ENCODE peak calls at places on chromosome 19, in four cellular contexts. N is H1, L is IMR-90, Z is mesendoderm. Q is an unnamed sample.

GRCh38 chr19:43561144-43561970 is 14.0 kb downstream of the XRCC1 start:
- DNase-seq in N (no peak), L (no peak), Z (no peak), Q (no peak)

GRCh38 chr19:57210381-57210780 is 19.1 kb downstream of the ZNF264 start:
- DNase-seq in N (no peak), L (no peak), Z (no peak), Q (no peak)

GRCh38 chr19:8158411-8159074 is 9.2 kb upstream of the FBN3 start:
- DNase-seq in N (no peak), L (peak), Z (peak), Q (peak)

GRCh38 chr19:33638167-33639033 is 16.6 kb downstream of the CHST8 start:
- DNase-seq in N (peak), L (no peak), Z (no peak), Q (peak)

GRCh38 chr19:54653181-54653809 is 9.5 kb upstream of the LILRB4 start:
- DNase-seq in N (no peak), L (peak), Z (peak), Q (no peak)

GRCh38 chr19:16018106-16018755 is 58.1 kb upstream of the TPM4 start:
- DNase-seq in N (no peak), L (no peak), Z (no peak), Q (no peak)

GRCh38 chr19:18637644-18638630 is 1.1 kb downstream of the KLHL26 start:
- DNase-seq in N (no peak), L (no peak), Z (no peak), Q (no peak)

GRCh38 chr19:50261446-50261970 is 58.1 kb downstream of the MYH14 start:
- DNase-seq in N (no peak), L (no peak), Z (no peak), Q (no peak)

GRCh38 chr19:47380559-47380958 is 31.4 kb downstream of the DHX34 start:
- DNase-seq in N (no peak), L (no peak), Z (no peak), Q (no peak)

GRCh38 chr19:42086770-42087550 is 11.0 kb downstream of the ZNF574 start:
- DNase-seq in N (no peak), L (no peak), Z (no peak), Q (no peak)

GRCh38 chr19:46772170-46773017 is 16.0 kb downstream of the SLC1A5 start:
- DNase-seq in N (no peak), L (no peak), Z (no peak), Q (no peak)

GRCh38 chr19:42445948-42446347 is 3.2 kb upstream of the CXCL17 start:
- DNase-seq in N (no peak), L (no peak), Z (no peak), Q (no peak)

GRCh38 chr19:1767464-1767933 is 14.2 kb downstream of the ONECUT3 start:
- DNase-seq in N (no peak), L (no peak), Z (no peak), Q (no peak)

GRCh38 chr19:8367327-8368001 is 3.5 kb downstream of the ANGPTL4 start:
- DNase-seq in N (peak), L (peak), Z (peak), Q (peak)

GRCh38 chr19:38134538-38135149 is 89.4 kb downstream of the DPF1 start:
- DNase-seq in N (no peak), L (peak), Z (peak), Q (peak)

GRCh38 chr19:369256-369655 is 24.7 kb upstream of the MIER2 start:
- DNase-seq in N (no peak), L (no peak), Z (no peak), Q (no peak)

GRCh38 chr19:16886305-16886880 is 2.4 kb upstream of the F2RL3 start:
- DNase-seq in N (no peak), L (peak), Z (no peak), Q (no peak)

GRCh38 chr19:35712910-35713845 is 4.6 kb upstream of the KMT2B start:
- DNase-seq in N (no peak), L (no peak), Z (no peak), Q (no peak)

GRCh38 chr19:4916292-4917082 is 7.2 kb downstream of the UHRF1 start:
- DNase-seq in N (no peak), L (no peak), Z (no peak), Q (no peak)

GRCh38 chr19:14056741-14057356 is 5.0 kb downstream of the PALM3 start:
- DNase-seq in N (no peak), L (no peak), Z (peak), Q (peak)

GRCh38 chr19:24033308-24033961 is 53.6 kb upstream of the ZNF254 start:
- DNase-seq in N (peak), L (peak), Z (peak), Q (peak)

DNA sequence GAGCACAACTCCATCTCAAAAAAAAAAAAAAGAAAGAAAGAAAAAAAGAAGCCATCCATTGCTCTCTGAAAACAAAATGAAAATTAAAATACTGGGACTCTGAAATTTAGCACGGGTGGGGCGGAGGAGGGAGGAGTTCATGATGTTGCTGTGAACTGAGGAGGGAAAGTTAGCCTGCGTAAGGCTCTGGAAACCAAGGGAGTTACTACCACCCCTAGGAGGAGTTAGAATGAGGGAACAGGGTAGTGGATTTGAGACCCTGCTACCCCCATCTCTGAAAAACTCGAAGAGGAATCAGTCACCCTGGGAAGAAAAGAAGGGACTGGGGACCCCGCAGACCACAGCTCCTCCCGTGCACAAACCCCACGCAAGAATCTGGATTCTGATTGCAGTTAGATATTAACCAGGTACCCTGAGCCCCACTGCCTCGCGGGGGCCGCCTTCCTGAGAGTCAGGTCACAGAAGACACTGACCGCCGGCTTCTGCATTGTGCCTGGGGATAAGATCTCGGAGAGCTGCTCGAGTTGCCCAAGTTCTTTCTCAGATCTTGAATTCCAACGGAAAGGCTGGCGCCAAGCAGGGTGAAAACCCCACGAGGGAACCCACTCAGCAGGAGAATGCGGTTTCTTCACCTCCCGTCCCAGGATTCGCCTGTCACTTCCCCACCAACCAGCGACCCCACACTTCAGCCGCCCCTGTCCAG is 941 bp downstream of the ZNF442 start:
- DNase-seq in N (no peak), L (peak), Z (peak), Q (peak)
- H4K5ac ChIP-seq in N (no peak), L (no peak), Z (no peak), Q (no peak)

DNA sequence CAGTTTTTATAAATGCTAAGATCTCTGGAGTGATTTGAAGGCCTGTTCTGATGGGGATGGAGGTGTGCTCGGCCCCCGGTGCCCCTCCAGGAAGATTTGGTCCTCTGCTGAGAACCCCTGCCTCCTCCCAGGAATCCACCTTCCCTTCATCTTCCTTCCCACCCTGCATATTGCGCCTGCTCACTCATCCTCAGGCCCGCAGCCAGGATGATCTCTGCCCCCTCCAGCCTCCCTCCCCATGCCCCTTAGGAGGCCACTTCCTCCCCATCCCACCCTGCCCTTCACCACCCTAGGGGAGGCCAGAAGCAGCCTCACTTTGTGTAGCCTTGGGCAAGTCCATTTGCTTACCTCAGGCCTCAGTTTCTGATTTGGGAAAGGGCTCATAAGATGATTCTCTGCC is 19.7 kb downstream of the VASP start:
- DNase-seq in N (no peak), L (no peak), Z (no peak), Q (no peak)
- H4K5ac ChIP-seq in N (no peak), L (no peak), Z (no peak), Q (no peak)

DNA sequence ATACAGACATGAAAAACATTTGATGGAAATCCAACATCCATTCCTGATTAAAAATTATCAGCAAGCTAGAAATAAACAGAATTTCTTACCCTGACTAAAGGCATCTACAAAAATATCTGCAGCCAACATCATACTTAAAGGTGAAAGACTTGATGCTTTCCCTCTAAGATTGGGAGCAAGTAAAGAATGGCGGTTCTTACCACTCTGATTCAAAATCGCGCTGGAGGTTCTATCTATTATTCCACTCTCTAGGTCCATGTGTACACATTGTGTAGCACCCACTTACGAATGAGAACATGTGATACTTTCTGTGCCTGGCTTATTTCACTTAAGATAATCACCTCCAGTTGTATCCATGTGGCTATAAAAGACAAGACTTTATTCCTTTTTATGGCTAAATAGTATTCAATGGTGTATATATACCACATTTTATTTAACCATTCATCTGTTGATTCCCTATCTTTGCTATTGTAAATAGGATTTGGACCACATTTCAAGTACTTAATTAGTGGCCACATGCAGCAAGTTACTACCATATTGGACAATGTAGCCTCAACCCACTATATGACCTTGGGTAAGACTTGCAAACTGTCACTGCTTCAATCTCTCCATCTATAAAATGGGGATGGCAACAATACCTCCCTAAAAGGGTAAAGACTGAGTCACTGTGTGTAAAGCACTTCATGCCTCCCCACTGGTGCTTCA is 38.4 kb upstream of the CYP2A7 start:
- DNase-seq in N (no peak), L (no peak), Z (no peak), Q (no peak)
- H4K5ac ChIP-seq in N (no peak), L (no peak), Z (peak), Q (no peak)

GRCh38 chr19:19966862-19967261 is 66.1 kb downstream of the ZNF93 start:
- DNase-seq in N (no peak), L (no peak), Z (peak), Q (no peak)

DNA sequence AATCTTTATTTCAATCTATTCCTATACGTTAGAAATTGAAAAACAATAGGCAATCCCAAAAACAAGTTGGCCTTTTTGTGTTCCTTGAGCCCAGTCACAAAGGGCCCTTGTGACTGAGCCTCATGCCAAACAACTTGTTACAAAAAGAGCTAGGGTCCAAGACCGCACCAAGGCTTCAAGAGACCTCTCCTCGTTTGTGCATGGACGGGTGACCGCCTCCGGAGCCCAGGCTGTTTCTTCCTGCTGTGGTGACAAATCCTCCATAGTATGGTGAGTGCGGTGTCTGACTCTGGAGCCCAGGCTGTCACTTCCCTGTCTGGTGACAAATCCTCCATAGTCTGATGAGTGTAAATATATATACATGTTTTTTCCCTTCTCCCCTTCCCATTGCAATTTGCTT is 63.7 kb downstream of the ZNF93 start:
- DNase-seq in N (no peak), L (no peak), Z (no peak), Q (no peak)
- H4K5ac ChIP-seq in N (no peak), L (no peak), Z (no peak), Q (no peak)

GRCh38 chr19:10782795-10783194 is 53.2 kb downstream of the TMED1 start:
- DNase-seq in N (no peak), L (no peak), Z (no peak), Q (no peak)
- H4K5ac ChIP-seq in N (no peak), L (no peak), Z (no peak), Q (no peak)

GRCh38 chr19:31301306-31301980 is 47.8 kb downstream of the TSHZ3 start:
- DNase-seq in N (no peak), L (no peak), Z (no peak), Q (no peak)
- H4K5ac ChIP-seq in N (no peak), L (no peak), Z (no peak), Q (no peak)

GRCh38 chr19:3515891-3516422 is 9.8 kb downstream of the FZR1 start:
- DNase-seq in N (no peak), L (peak), Z (no peak), Q (no peak)

GRCh38 chr19:3517638-3518037 is 11.5 kb downstream of the FZR1 start:
- DNase-seq in N (no peak), L (no peak), Z (no peak), Q (no peak)

GRCh38 chr19:3518231-3518630 is 12.1 kb downstream of the FZR1 start:
- DNase-seq in N (no peak), L (no peak), Z (no peak), Q (peak)

GRCh38 chr19:3514930-3515329 is 8.8 kb downstream of the FZR1 start:
- DNase-seq in N (no peak), L (peak), Z (no peak), Q (no peak)

GRCh38 chr19:3516675-3517207 is 10.6 kb downstream of the FZR1 start:
- DNase-seq in N (no peak), L (no peak), Z (no peak), Q (no peak)
- H4K5ac ChIP-seq in N (no peak), L (no peak), Z (no peak), Q (no peak)

DNA sequence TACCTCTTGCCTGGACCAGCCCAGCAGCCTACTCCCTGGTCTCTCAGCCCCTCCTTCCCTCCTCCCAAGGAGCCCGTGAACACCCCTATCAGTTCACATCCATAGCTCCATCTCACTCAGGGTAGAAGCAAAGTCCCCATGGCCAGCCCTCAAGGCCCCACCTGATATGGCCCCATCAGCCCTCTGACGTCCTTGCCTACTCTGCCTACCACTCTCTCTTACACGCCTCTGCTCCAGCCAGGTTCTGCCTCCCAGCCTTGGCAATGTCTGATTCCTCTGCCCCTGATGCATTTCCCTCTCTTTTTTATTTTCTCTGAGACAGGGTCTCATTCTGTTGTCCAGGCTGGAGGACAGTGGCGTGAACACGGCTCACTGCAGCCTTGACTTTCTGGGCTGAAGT is 7.9 kb upstream of the SERTAD3 start:
- DNase-seq in N (no peak), L (no peak), Z (no peak), Q (no peak)
- H4K5ac ChIP-seq in N (no peak), L (no peak), Z (no peak), Q (no peak)

Q was measured in H9.